ENCODE peak calls at places on chromosomes 12 and 14, in four cellular contexts. A, D, K and S are unnamed samples.

GRCh38 chr12:29782821-29783772 is 645 bp downstream of the TMTC1 start:
- DNase-seq in D (peak), A (peak), K (peak), S (peak)

GRCh38 chr12:38541849-38542248 is 225.3 kb downstream of the ALG10B start:
- DNase-seq in K (no peak), D (no peak), A (no peak), S (no peak)

GRCh38 chr14:57487771-57488170 is 5.9 kb downstream of the CCDC198 start:
- DNase-seq in A (peak), K (no peak), D (no peak), S (no peak)

GRCh38 chr14:78071016-78071549 is 99.1 kb upstream of the NRXN3 start:
- DNase-seq in D (no peak), A (no peak), K (no peak), S (no peak)

GRCh38 chr12:76010732-76011458 is 20.7 kb downstream of the PHLDA1 start:
- DNase-seq in A (peak), K (no peak), D (no peak), S (peak)

GRCh38 chr14:77988966-77989365 is 181.2 kb upstream of the NRXN3 start:
- DNase-seq in D (no peak), A (peak), K (no peak), S (peak)

GRCh38 chr14:72568296-72568992 is 325.5 kb downstream of the DPF3 start:
- DNase-seq in K (no peak), D (no peak), A (no peak), S (no peak)

GRCh38 chr12:47012552-47012951 is 66.9 kb upstream of the PCED1B start:
- DNase-seq in K (no peak), D (no peak), A (no peak), S (no peak)

GRCh38 chr14:68788275-68789001 is 4.4 kb downstream of the ZFP36L1 start:
- DNase-seq in A (peak), K (no peak), D (no peak), S (peak)

GRCh38 chr14:31068235-31068634 is 42.1 kb upstream of the STRN3 start:
- DNase-seq in K (no peak), D (no peak), A (no peak), S (no peak)

GRCh38 chr12:87323369-87323768 is 705.8 kb downstream of the C12orf50 start:
- DNase-seq in K (no peak), A (peak), D (no peak), S (peak)

GRCh38 chr14:101451166-101451565 is 110.1 kb upstream of the DIO3 start:
- DNase-seq in K (no peak), D (no peak), A (no peak), S (no peak)

GRCh38 chr12:127411141-127411915 is 855.6 kb upstream of the TMEM132C start:
- DNase-seq in K (no peak), A (no peak), D (no peak), S (no peak)

GRCh38 chr14:99035712-99036593 is 236.0 kb downstream of the BCL11B start:
- DNase-seq in A (peak), K (no peak), D (peak), S (peak)

GRCh38 chr14:22163051-22163450 is 426.0 kb downstream of the DAD1 start:
- DNase-seq in D (no peak), A (peak), K (no peak), S (no peak)

GRCh38 chr14:81323621-81324400 is 76.3 kb downstream of the STON2 start:
- DNase-seq in D (peak), K (peak), A (peak), S (no peak)

GRCh38 chr12:24534632-24535031 is 414.3 kb downstream of the BCAT1 start:
- DNase-seq in K (no peak), A (no peak), D (no peak), S (no peak)

GRCh38 chr12:85367886-85368385 is 87.9 kb downstream of the ALX1 start:
- DNase-seq in K (no peak), A (no peak), D (no peak), S (no peak)

GRCh38 chr12:2893007-2893406 is 2.3 kb downstream of the TULP3 start:
- DNase-seq in D (no peak), K (no peak), A (peak), S (peak)

GRCh38 chr12:79897617-79898016 is 37.3 kb downstream of the PPP1R12A start:
- DNase-seq in K (no peak), D (no peak), A (peak), S (peak)

GRCh38 chr12:28578833-28579252 is 388.6 kb downstream of the CCDC91 start:
- DNase-seq in K (no peak), A (peak), D (no peak), S (no peak)

GRCh38 chr12:30797689-30798088 is 42.9 kb upstream of the CAPRIN2 start:
- DNase-seq in A (no peak), K (no peak), D (no peak), S (no peak)

GRCh38 chr12:63450821-63451220 is 217.5 kb downstream of the DPY19L2 start:
- DNase-seq in K (no peak), A (no peak), D (no peak), S (no peak)
- TF ChIP-seq CTCF in K (no peak), A (no peak), D (no peak), S (no peak)

GRCh38 chr14:103451401-103451800 is 66.2 kb downstream of the MARK3 start:
- DNase-seq in A (no peak), K (no peak), D (no peak), S (no peak)

GRCh38 chr14:103450423-103450822 is 65.2 kb downstream of the MARK3 start:
- DNase-seq in K (no peak), D (no peak), A (no peak), S (no peak)

GRCh38 chr14:103456167-103456835 is 66.3 kb downstream of the CKB start:
- DNase-seq in K (no peak), D (no peak), A (peak), S (peak)

GRCh38 chr14:103449762-103450161 is 64.5 kb downstream of the MARK3 start:
- DNase-seq in A (no peak), D (no peak), K (no peak), S (no peak)

GRCh38 chr14:103453791-103454190 is 68.6 kb downstream of the MARK3 start:
- DNase-seq in A (no peak), K (no peak), D (no peak), S (no peak)
- H3K4me3 ChIP-seq in A (no peak), K (no peak), D (no peak), S (no peak)

GRCh38 chr12:66032739-66033138 is 97.8 kb downstream of the LLPH start:
- DNase-seq in A (no peak), D (no peak), K (no peak), S (no peak)

GRCh38 chr12:66036317-66036716 is 94.2 kb downstream of the LLPH start:
- DNase-seq in K (peak), D (no peak), A (peak), S (peak)

GRCh38 chr12:66030217-66030781 is 100.3 kb downstream of the LLPH start:
- DNase-seq in K (no peak), A (no peak), D (no peak), S (no peak)

DNA sequence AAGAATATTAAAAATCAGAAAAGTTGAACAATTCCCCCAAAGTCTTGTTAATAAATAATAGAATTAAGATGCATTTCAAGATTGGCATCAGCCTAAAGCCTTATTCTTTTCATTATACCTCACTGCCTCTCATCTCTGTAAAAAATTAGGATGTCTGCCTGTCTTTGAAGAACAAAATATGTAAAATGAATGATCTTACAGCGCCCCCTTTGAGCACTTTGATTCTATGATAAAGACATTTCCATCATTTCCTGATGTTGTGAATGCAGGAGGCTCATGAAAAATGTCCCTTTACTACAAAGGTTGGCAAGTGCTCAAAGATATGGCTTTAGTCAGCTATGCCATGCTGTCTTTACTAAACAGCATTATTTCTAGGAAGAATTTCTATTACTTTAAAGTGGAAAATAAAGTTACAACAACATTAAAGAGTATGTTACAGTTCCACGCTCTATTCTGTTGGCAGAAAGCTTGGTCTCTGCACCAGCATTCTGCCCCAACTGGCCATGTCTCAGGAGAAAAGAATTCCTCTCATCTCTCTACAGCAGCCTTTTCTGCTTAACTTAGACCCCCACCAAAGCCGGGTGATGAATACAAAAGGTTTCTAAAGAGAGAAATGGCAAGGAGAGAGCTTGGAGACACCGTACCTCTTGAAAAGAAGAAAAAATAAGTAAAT is 95.1 kb downstream of the LLPH start:
- DNase-seq in A (peak), D (no peak), K (no peak), S (peak)
- TF ChIP-seq CTCF in A (peak), D (no peak), K (no peak), S (peak)

DNA sequence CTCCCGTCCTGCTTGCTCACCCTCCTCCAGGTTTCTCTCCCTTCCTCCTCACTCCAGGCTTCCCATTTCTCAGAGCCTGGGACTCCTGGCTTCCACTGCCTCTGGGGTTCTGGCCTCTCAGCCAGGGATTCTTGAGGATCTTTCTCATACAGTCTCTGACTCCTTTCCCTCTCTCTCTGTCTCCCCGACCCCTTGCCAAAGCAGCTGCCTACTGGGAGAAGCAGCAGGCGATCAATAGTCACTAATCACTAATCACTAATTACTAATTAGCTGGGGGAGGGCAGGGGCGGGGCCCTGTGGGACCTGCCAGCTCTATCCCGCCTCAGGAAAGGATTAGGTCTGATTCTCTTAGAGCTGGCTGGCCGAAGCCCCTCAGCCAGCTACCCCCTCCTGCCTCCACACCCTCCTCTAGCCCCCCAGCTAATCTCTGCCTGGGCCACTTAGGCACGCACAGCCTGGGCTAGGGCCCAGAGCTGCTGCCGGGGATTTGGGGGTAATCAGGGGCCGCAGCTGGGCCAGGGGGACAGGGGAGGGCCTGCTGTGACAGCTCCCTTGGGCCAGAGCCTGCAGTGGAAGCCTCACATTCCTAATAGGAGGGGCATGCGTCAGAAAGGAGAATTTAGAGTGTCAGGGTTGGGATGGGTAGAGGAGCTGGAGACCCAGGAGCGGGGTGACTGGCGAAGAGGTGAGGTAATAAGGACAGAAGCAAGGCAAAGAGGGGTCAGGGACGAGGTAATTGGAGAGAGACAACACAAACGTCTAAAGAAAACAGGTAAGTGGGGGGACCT is 2.8 kb downstream of the NXPH4 start:
- DNase-seq in K (no peak), D (no peak), A (no peak), S (no peak)
- H3K4me3 ChIP-seq in K (no peak), D (no peak), A (no peak), S (no peak)